ENCODE peak calls at places on chromosomes 16 and 17, in eight cellular contexts. R is amniotic stem cell, M is B cell, D is EL, Q is dermis microvascular lymphatic vessel endothelial cell, K is T-cell, I is H9, S is choroid plexus epithelial cell. C is an unnamed sample.

GRCh38 chr16:2365895-2366294 is 25.4 kb upstream of the ABCA3 start:
- DNase-seq in R (peak; percentile 59), M (no peak), D (peak; percentile 75), Q (no peak), K (no peak), I (no peak), S (peak; percentile 79), C (peak; percentile 25)

GRCh38 chr16:53822936-53823529 is 119.1 kb downstream of the FTO start:
- DNase-seq in R (no peak), M (no peak), D (peak; percentile 33), Q (no peak), K (peak; percentile 18), I (no peak), S (peak; percentile 60), C (no peak)

GRCh38 chr17:36845916-36846315 is 91.4 kb upstream of the LHX1 start:
- DNase-seq in R (no peak), M (no peak), D (no peak), Q (no peak), K (no peak), I (no peak), S (no peak), C (no peak)

GRCh38 chr16:84483882-84484565 is 20.4 kb downstream of the MEAK7 start:
- DNase-seq in R (no peak), M (no peak), D (no peak), Q (no peak), K (no peak), I (no peak), S (no peak), C (no peak)

GRCh38 chr17:18093616-18094408 is 6.1 kb downstream of the DRG2 start:
- DNase-seq in R (peak; percentile 2), M (no peak), D (peak; percentile 76), Q (no peak), K (no peak), I (peak; percentile 63), S (peak; percentile 92), C (peak; percentile 91)

GRCh38 chr17:75849304-75849695 is 5.1 kb upstream of the UNC13D start:
- DNase-seq in R (no peak), M (no peak), D (no peak), Q (no peak), K (no peak), I (no peak), S (no peak), C (no peak)

GRCh38 chr16:4747906-4748681 is 13.8 kb downstream of the DNAAF8 start:
- DNase-seq in R (no peak), M (no peak), D (no peak), Q (no peak), K (no peak), I (no peak), S (no peak), C (no peak)

GRCh38 chr17:9115446-9116265 is 94.3 kb downstream of the NTN1 start:
- DNase-seq in R (no peak), M (no peak), D (peak; percentile 78), Q (no peak), K (peak; percentile 34), I (peak; percentile 92), S (peak; percentile 53), C (peak; percentile 51)

GRCh38 chr17:63850401-63850800 is 7.9 kb upstream of the SMARCD2 start:
- DNase-seq in R (no peak), M (no peak), D (no peak), Q (no peak), K (no peak), I (no peak), S (no peak), C (no peak)

GRCh38 chr16:76114681-76115080 is 162.5 kb upstream of the CNTNAP4 start:
- DNase-seq in R (no peak), M (no peak), D (no peak), Q (no peak), K (no peak), I (no peak), S (no peak), C (no peak)

GRCh38 chr16:69424053-69424934 is at the start of gene CYB5B:
- DNase-seq in R (peak; percentile 94), M (peak; percentile 97), D (peak; percentile 99), Q (peak; percentile 88), K (peak; percentile 96), I (peak; percentile 99), S (peak; percentile 99), C (peak; percentile 99)

GRCh38 chr16:87127061-87127765 is 190.0 kb downstream of the C16orf95 start:
- DNase-seq in R (peak; percentile 4), M (no peak), D (no peak), Q (peak; percentile 29), K (no peak), I (no peak), S (peak; percentile 60), C (peak; percentile 58)

GRCh38 chr17:76957600-76958464 is 89.6 kb downstream of the MGAT5B start:
- DNase-seq in R (no peak), M (peak; percentile 79), D (no peak), Q (no peak), K (no peak), I (peak; percentile 36), S (peak; percentile 29), C (no peak)

GRCh38 chr17:78200451-78200850 is 13.3 kb downstream of the AFMID start:
- DNase-seq in R (no peak), M (no peak), D (no peak), Q (no peak), K (no peak), I (no peak), S (no peak), C (no peak)

GRCh38 chr16:23293016-23293415 is 9.1 kb upstream of the SCNN1B start:
- DNase-seq in R (no peak), M (no peak), D (no peak), Q (no peak), K (no peak), I (no peak), S (no peak), C (no peak)

GRCh38 chr17:40314557-40314953 is 5.6 kb downstream of the RARA start:
- DNase-seq in R (peak; percentile 85), M (peak; percentile 91), D (peak; percentile 97), Q (peak; percentile 80), K (peak; percentile 72), I (no peak), S (peak; percentile 70), C (peak; percentile 93)

GRCh38 chr16:8866118-8866883 is 2.5 kb downstream of the CARHSP1 start:
- DNase-seq in R (no peak), M (no peak), D (no peak), Q (no peak), K (no peak), I (peak; percentile 95), S (peak; percentile 37), C (peak; percentile 51)

GRCh38 chr16:83689385-83689831 is 118.4 kb upstream of the HSBP1 start:
- DNase-seq in R (peak; percentile 81), M (no peak), D (peak; percentile 97), Q (no peak), K (no peak), I (no peak), S (peak; percentile 94), C (peak; percentile 95)

GRCh38 chr16:64419832-64420231 is 702.0 kb downstream of the CDH11 start:
- DNase-seq in R (no peak), M (no peak), D (no peak), Q (no peak), K (no peak), I (no peak), S (no peak), C (no peak)

GRCh38 chr16:23406546-23407240 is 46.3 kb downstream of the COG7 start:
- DNase-seq in R (no peak), M (no peak), D (no peak), Q (no peak), K (no peak), I (no peak), S (no peak), C (no peak)

GRCh38 chr17:77373298-77374169 is 232.8 kb downstream of the SEC14L1 start:
- DNase-seq in R (no peak), M (no peak), D (no peak), Q (no peak), K (no peak), I (peak; percentile 67), S (peak; percentile 45), C (peak; percentile 73)

GRCh38 chr16:57589374-57589773 is 39.1 kb upstream of the ADGRG1 start:
- DNase-seq in R (no peak), M (no peak), D (no peak), Q (no peak), K (no peak), I (no peak), S (no peak), C (no peak)

GRCh38 chr17:78933959-78934568 is 8.9 kb upstream of the TIMP2 start:
- DNase-seq in R (peak; percentile 94), M (no peak), D (peak; percentile 99), Q (peak; percentile 67), K (no peak), I (peak; percentile 82), S (peak; percentile 99), C (peak; percentile 98)

GRCh38 chr16:50313596-50314483 is 47.5 kb downstream of the ADCY7 start:
- DNase-seq in R (no peak), M (no peak), D (no peak), Q (peak; percentile 33), K (peak; percentile 47), I (peak; percentile 28), S (peak; percentile 74), C (no peak)

GRCh38 chr17:27526603-27527002 is 70.4 kb downstream of the KSR1 start:
- DNase-seq in R (no peak), M (peak; percentile 65), D (peak; percentile 14), Q (no peak), K (no peak), I (peak; percentile 67), S (peak; percentile 71), C (peak; percentile 54)